ENCODE peak calls at places on chromosomes 7 and 10, in six cellular contexts. A is H1, H is HepG2, B is GM23338, G is K562, D is WTC11. J is an unnamed sample.

GRCh38 chr7:120732256-120732655 is 125.7 kb downstream of the TSPAN12 start:
- DNase-seq in A (no peak), H (no peak), B (no peak), G (no peak), D (no peak), J (no peak)

GRCh38 chr10:129755075-129756020 is 208.7 kb downstream of the EBF3 start:
- DNase-seq in A (no peak), H (no peak), B (no peak), G (no peak), D (peak; percentile 1), J (no peak)

GRCh38 chr10:95767884-95768556 is 12.1 kb downstream of the ENTPD1 start:
- DNase-seq in A (no peak), H (no peak), B (no peak), G (no peak), D (no peak), J (no peak)

GRCh38 chr10:69409968-69410367 is 6.8 kb downstream of the TACR2 start:
- DNase-seq in A (no peak), H (no peak), B (no peak), G (peak; percentile 69), D (no peak), J (peak; percentile 60)

GRCh38 chr10:124044143-124044862 is 49.1 kb downstream of the CHST15 start:
- DNase-seq in A (no peak), H (no peak), B (no peak), G (no peak), D (no peak), J (no peak)

GRCh38 chr7:116636997-116637396 is 35.0 kb upstream of the MET start:
- DNase-seq in A (no peak), H (no peak), B (no peak), G (no peak), D (no peak), J (no peak)

GRCh38 chr10:73653701-73654100 is 2.1 kb downstream of the SYNPO2L start:
- DNase-seq in A (no peak), H (peak; percentile 61), B (peak; percentile 40), G (peak; percentile 81), D (no peak), J (no peak)

GRCh38 chr7:4835398-4836205 is 26.2 kb downstream of the PAPOLB start:
- DNase-seq in A (no peak), H (no peak), B (no peak), G (no peak), D (no peak), J (no peak)

GRCh38 chr7:122748195-122748594 is 45.5 kb upstream of the RNF148 start:
- DNase-seq in A (no peak), H (no peak), B (no peak), G (no peak), D (no peak), J (no peak)

GRCh38 chr7:14745076-14745475 is 157.5 kb downstream of the DGKB start:
- DNase-seq in A (no peak), H (no peak), B (no peak), G (no peak), D (no peak), J (no peak)

GRCh38 chr10:96188911-96189310 is 58.8 kb downstream of the ZNF518A start:
- DNase-seq in A (no peak), H (no peak), B (no peak), G (no peak), D (no peak), J (no peak)

GRCh38 chr7:41472427-41473125 is 230.3 kb downstream of the INHBA start:
- DNase-seq in A (no peak), H (no peak), B (no peak), G (no peak), D (no peak), J (no peak)

GRCh38 chr7:111835066-111835465 is 272.8 kb upstream of the IMMP2L start:
- DNase-seq in A (no peak), H (no peak), B (no peak), G (no peak), D (no peak), J (no peak)

GRCh38 chr7:130721486-130722277 is 12.3 kb downstream of the KLF14 start:
- DNase-seq in A (no peak), H (peak; percentile 49), B (peak; percentile 81), G (peak; percentile 86), D (peak; percentile 70), J (no peak)

GRCh38 chr7:133303931-133304330 is 51.1 kb downstream of the EXOC4 start:
- DNase-seq in A (no peak), H (no peak), B (no peak), G (no peak), D (no peak), J (no peak)

GRCh38 chr10:13328126-13328525 is 20.0 kb downstream of the SEPHS1 start:
- DNase-seq in A (no peak), H (no peak), B (no peak), G (no peak), D (no peak), J (no peak)

GRCh38 chr10:26857991-26858706 is 2.6 kb downstream of the ABI1 start:
- DNase-seq in A (no peak), H (no peak), B (peak; percentile 33), G (peak; percentile 24), D (no peak), J (peak; percentile 68)

GRCh38 chr10:16566202-16566805 is 44.6 kb upstream of the C1QL3 start:
- DNase-seq in A (no peak), H (no peak), B (peak; percentile 9), G (peak; percentile 10), D (no peak), J (no peak)

GRCh38 chr7:16511314-16511713 is 15.3 kb upstream of the LRRC72 start:
- DNase-seq in A (no peak), H (no peak), B (no peak), G (no peak), D (no peak), J (no peak)

DNA sequence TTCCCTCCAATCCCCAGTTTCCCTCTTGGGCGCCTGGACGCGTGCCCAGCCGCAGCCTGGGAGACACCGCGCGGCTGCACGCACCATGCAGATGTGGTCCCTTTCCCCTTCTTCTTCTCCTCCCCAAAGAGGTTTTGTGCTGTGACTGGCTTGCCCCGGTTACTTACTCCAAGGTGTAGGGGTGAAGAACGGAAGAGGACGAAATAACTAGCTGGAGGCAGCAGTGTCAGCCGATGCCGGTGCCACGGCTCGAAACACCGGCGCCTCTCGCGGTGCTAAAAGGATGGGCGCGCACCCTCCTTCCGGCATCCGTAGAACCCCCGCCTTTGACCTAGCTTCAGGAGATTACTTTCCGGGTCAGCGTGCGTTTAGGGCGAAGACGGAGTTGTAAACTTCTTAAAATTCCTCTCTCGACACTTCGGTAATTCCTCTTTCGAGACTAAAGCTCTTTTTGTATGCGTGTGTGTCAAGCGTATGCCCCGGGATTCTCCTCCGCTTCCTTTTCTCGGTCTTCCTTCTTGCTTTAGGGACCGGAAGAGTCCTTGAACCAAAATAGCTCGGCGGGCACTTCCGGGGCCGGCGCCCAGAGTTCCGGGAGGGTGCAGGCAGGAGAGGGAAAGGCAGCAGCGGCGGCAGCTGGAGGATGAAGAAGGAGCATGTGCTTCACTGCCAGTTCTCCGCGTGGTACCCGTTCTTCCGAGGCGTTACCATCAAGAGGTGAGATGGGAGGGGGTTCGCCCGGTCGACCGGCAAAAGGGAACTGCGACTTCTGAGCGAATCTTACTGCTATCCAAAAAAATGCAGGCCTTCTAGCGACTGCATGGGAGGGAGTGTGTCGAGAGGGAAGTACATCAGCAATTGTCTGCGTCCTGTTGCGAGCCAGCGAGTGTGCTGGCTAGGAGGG is at the start of the genes CDC123 and NUDT5:
- DNase-seq in A (peak; percentile 56), H (peak; percentile 81), B (peak; percentile 93), G (peak; percentile 91), D (peak; percentile 85), J (peak; percentile 81)
- TF ChIP-seq CREB1 in A (peak; percentile 5), H (no peak), B (no peak), G (peak; percentile 32), D (no peak), J (peak; percentile 28)

DNA sequence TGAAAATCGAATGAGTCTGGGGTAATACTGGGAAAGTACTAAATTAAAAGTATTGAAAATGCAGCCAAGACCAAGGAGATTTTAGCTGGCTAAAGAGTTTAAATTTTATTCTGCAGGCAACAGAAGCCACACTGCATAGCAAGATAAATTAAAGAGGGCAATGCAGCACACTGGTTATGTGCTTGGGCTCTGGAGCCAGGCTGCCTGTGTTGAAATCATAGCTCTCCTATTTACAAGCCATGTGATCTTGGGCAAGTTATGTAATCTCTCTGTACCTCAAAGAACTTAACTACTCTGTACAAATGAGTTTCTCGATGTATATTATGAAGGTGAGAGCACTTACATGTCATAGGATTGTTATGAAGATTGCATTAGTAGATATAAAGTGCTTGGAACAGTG is 9.9 kb downstream of the SLC25A13 start:
- DNase-seq in A (no peak), H (peak; percentile 30), B (no peak), G (no peak), D (no peak), J (no peak)
- TF ChIP-seq CREB1 in A (no peak), H (no peak), B (no peak), G (no peak), D (no peak), J (no peak)

DNA sequence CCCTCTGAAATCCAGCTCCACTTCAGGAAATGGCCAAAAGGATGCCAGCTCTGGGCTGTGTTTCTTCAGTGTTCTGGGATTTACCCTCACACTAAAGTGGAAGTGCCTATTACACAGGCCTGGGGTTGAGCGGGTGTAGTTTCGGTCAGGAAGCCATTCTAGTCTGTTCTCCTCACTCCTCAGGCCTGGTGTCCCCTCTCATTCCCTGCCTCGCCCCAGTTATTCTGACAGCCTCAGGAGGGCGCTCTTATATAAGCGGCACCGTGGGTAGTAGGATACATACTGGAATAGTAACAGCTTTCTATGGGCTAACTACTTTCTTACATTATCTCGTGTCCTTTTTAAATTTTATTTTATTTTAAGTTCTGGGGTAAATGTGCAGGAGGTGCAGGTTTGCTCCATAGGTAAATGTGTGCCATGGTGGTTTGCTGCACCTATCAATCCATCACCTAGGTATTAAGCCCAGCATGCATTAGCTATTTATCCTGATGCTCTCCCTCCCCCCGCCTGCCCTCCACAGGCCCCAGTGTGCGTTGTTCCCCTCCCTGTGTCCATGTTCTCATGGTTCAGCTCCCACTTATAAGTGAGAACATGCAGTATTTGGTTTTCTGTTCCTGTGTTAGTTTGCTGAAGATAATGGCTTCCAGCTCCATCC is 12.2 kb upstream of the LGI1 start:
- DNase-seq in A (peak; percentile 27), H (peak; percentile 5), B (peak; percentile 90), G (peak; percentile 24), D (peak; percentile 68), J (no peak)
- TF ChIP-seq CREB1 in A (no peak), H (no peak), B (no peak), G (no peak), D (no peak), J (no peak)

DNA sequence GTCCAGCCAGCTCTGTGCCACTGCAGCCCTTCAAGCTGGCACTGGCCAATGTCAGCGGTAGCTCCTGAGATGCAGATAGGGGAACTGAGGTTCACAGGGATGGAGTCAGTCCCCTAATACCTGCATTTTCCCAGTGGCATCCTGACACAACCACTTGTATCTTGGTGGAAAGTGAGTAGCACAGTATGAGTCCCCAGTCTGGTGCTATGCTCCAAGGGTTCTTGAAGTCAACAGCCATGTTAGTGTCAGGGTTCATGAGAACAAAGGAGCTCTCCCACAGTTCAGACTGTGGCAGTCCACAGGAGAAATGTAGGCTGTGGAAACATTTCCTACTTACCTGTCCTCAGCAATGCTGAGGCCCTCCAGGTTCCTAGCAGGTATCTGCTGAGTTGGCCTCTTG is 115.5 kb downstream of the ZNF736 start:
- DNase-seq in A (no peak), H (no peak), B (no peak), G (no peak), D (no peak), J (no peak)
- TF ChIP-seq CREB1 in A (no peak), H (no peak), B (no peak), G (no peak), D (no peak), J (no peak)

DNA sequence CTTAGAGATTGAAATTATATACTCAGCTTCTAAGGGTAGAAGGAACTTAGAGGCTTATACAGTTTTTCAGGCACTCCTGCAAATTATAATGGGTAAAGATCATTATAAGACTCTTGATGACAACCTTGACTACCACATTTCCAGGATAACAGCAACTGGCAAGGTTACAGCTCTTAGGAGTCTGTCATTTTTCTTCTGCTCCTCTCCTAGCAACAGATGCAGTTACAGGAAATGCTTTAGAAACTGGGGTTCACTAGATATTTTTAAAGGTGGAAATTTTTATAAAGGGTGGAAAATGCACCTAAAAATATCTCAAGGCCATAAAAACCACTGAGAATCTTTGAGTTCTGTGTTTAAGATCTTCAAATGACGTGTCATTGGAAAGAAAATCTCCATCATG is 185.8 kb downstream of the RELN start:
- DNase-seq in A (no peak), H (no peak), B (no peak), G (no peak), D (no peak), J (no peak)
- TF ChIP-seq CREB1 in A (no peak), H (no peak), B (no peak), G (no peak), D (no peak), J (no peak)

J was measured in GM12878.